ENCODE peak calls at places on chromosomes 6 and 20, in five cellular contexts. One of them, this sample, is unnamed.

GRCh38 chr6:106961136-106961535 is 13.4 kb downstream of the CD24 start:
- DNase-seq in K562: no peak
- DNase-seq in NCI-H2081: no peak
- DNase-seq in GM04504: no peak
- DNase-seq in NCI-H1930: no peak
- DNase-seq in this sample: no peak

GRCh38 chr6:155174576-155175174 is 89.1 kb upstream of the CLDN20 start:
- DNase-seq in K562: peak
- DNase-seq in NCI-H2081: peak
- DNase-seq in GM04504: peak
- DNase-seq in NCI-H1930: peak
- DNase-seq in this sample: peak

GRCh38 chr20:35704514-35705261 is 5.5 kb downstream of the ROMO1 start:
- DNase-seq in K562: no peak
- DNase-seq in NCI-H2081: no peak
- DNase-seq in GM04504: no peak
- DNase-seq in NCI-H1930: no peak
- DNase-seq in this sample: no peak

GRCh38 chr6:111890981-111891380 is 17.7 kb upstream of the FYN start:
- DNase-seq in K562: no peak
- DNase-seq in NCI-H2081: no peak
- DNase-seq in GM04504: no peak
- DNase-seq in NCI-H1930: no peak
- DNase-seq in this sample: no peak

GRCh38 chr20:10492844-10493243 is 57.7 kb downstream of the SLX4IP start:
- DNase-seq in K562: no peak
- DNase-seq in NCI-H2081: no peak
- DNase-seq in GM04504: no peak
- DNase-seq in NCI-H1930: no peak
- DNase-seq in this sample: no peak

GRCh38 chr6:158467923-158468322 is 92.0 kb upstream of the TMEM181 start:
- DNase-seq in K562: no peak
- DNase-seq in NCI-H2081: peak
- DNase-seq in GM04504: no peak
- DNase-seq in NCI-H1930: peak
- DNase-seq in this sample: peak

GRCh38 chr6:9611016-9611415 is 803.9 kb downstream of the TFAP2A start:
- DNase-seq in K562: no peak
- DNase-seq in NCI-H2081: no peak
- DNase-seq in GM04504: no peak
- DNase-seq in NCI-H1930: no peak
- DNase-seq in this sample: no peak

GRCh38 chr20:19095762-19096161 is 116.7 kb upstream of the SLC24A3 start:
- DNase-seq in K562: no peak
- DNase-seq in NCI-H2081: no peak
- DNase-seq in GM04504: no peak
- DNase-seq in NCI-H1930: no peak
- DNase-seq in this sample: no peak

GRCh38 chr20:4488407-4489339 is 233.0 kb upstream of the PRND start:
- DNase-seq in K562: no peak
- DNase-seq in NCI-H2081: no peak
- DNase-seq in GM04504: peak
- DNase-seq in NCI-H1930: no peak
- DNase-seq in this sample: no peak

GRCh38 chr6:81562169-81562568 is 190.3 kb downstream of the TENT5A start:
- DNase-seq in K562: no peak
- DNase-seq in NCI-H2081: no peak
- DNase-seq in GM04504: peak
- DNase-seq in NCI-H1930: no peak
- DNase-seq in this sample: no peak

GRCh38 chr20:10731190-10731955 is 57.6 kb upstream of the JAG1 start:
- DNase-seq in K562: no peak
- DNase-seq in NCI-H2081: no peak
- DNase-seq in GM04504: no peak
- DNase-seq in NCI-H1930: no peak
- DNase-seq in this sample: peak

GRCh38 chr6:56370127-56370540 is 122.8 kb upstream of the COL21A1 start:
- DNase-seq in K562: peak
- DNase-seq in NCI-H2081: peak
- DNase-seq in GM04504: peak
- DNase-seq in NCI-H1930: peak
- DNase-seq in this sample: peak

GRCh38 chr6:32073613-32074012 is 35.4 kb downstream of the CYP21A2 start:
- DNase-seq in K562: no peak
- DNase-seq in NCI-H2081: no peak
- DNase-seq in GM04504: no peak
- DNase-seq in NCI-H1930: no peak
- DNase-seq in this sample: no peak

GRCh38 chr20:11057624-11058023 is 383.8 kb upstream of the JAG1 start:
- DNase-seq in K562: no peak
- DNase-seq in NCI-H2081: no peak
- DNase-seq in GM04504: peak
- DNase-seq in NCI-H1930: no peak
- DNase-seq in this sample: no peak

GRCh38 chr20:55273149-55273548 is 732.2 kb downstream of the CBLN4 start:
- DNase-seq in K562: no peak
- DNase-seq in NCI-H2081: no peak
- DNase-seq in GM04504: no peak
- DNase-seq in NCI-H1930: no peak
- DNase-seq in this sample: no peak

GRCh38 chr20:47735412-47736400 is 49.6 kb downstream of the SULF2 start:
- DNase-seq in K562: no peak
- DNase-seq in NCI-H2081: no peak
- DNase-seq in GM04504: no peak
- DNase-seq in NCI-H1930: no peak
- DNase-seq in this sample: no peak

GRCh38 chr6:70337379-70338073 is 34.6 kb upstream of the COL9A1 start:
- DNase-seq in K562: peak
- DNase-seq in NCI-H2081: no peak
- DNase-seq in GM04504: no peak
- DNase-seq in NCI-H1930: no peak
- DNase-seq in this sample: no peak

GRCh38 chr20:44465001-44465560 is 10.6 kb upstream of the TTPAL start:
- DNase-seq in K562: no peak
- DNase-seq in NCI-H2081: no peak
- DNase-seq in GM04504: no peak
- DNase-seq in NCI-H1930: no peak
- DNase-seq in this sample: no peak

GRCh38 chr6:119484598-119484997 is 135.0 kb upstream of the MAN1A1 start:
- DNase-seq in K562: no peak
- DNase-seq in NCI-H2081: no peak
- DNase-seq in GM04504: peak
- DNase-seq in NCI-H1930: no peak
- DNase-seq in this sample: no peak

GRCh38 chr6:154343473-154344308 is 12.9 kb downstream of the IPCEF1 start:
- DNase-seq in K562: peak
- DNase-seq in NCI-H2081: peak
- DNase-seq in GM04504: no peak
- DNase-seq in NCI-H1930: no peak
- DNase-seq in this sample: no peak

GRCh38 chr6:134170844-134171243 is 118.4 kb upstream of the SLC2A12 start:
- DNase-seq in K562: no peak
- DNase-seq in NCI-H2081: no peak
- DNase-seq in GM04504: no peak
- DNase-seq in NCI-H1930: no peak
- DNase-seq in this sample: no peak

GRCh38 chr6:106056060-106056737 is 29.9 kb upstream of the PRDM1 start:
- DNase-seq in K562: peak
- DNase-seq in NCI-H2081: no peak
- DNase-seq in GM04504: no peak
- DNase-seq in NCI-H1930: no peak
- DNase-seq in this sample: no peak

GRCh38 chr6:122347251-122347650 is 52.2 kb upstream of the HSF2 start:
- DNase-seq in K562: no peak
- DNase-seq in NCI-H2081: no peak
- DNase-seq in GM04504: no peak
- DNase-seq in NCI-H1930: no peak
- DNase-seq in this sample: no peak

GRCh38 chr6:83047065-83047754 is 18.4 kb downstream of the UBE3D start:
- DNase-seq in K562: no peak
- DNase-seq in NCI-H2081: no peak
- DNase-seq in GM04504: no peak
- DNase-seq in NCI-H1930: no peak
- DNase-seq in this sample: no peak

GRCh38 chr20:24676353-24676977 is 207.0 kb downstream of the SYNDIG1 start:
- DNase-seq in K562: no peak
- DNase-seq in NCI-H2081: no peak
- DNase-seq in GM04504: no peak
- DNase-seq in NCI-H1930: no peak
- DNase-seq in this sample: no peak